ENCODE peak calls at places on chromosomes 11 and 22, in four cellular contexts. I is neuronal stem cell, U is body of pancreas, W is adrenal gland. J is an unnamed sample.

GRCh38 chr11:134139873-134140331 is 71.0 kb downstream of the JAM3 start:
- DNase-seq in I (peak; percentile 38), U (peak; percentile 74), W (peak; percentile 63), J (peak; percentile 73)

GRCh38 chr11:79336740-79337517 is 103.9 kb downstream of the TENM4 start:
- DNase-seq in I (no peak), U (no peak), W (no peak), J (no peak)

GRCh38 chr22:20843501-20843900 is 15.1 kb downstream of the PI4KA start:
- DNase-seq in I (no peak), U (no peak), W (no peak), J (no peak)

GRCh38 chr11:91927448-91927847 is 297.2 kb upstream of the FAT3 start:
- DNase-seq in I (no peak), U (no peak), W (no peak), J (no peak)

GRCh38 chr11:69891421-69892236 is 72.4 kb upstream of the FGF3 start:
- DNase-seq in I (no peak), U (no peak), W (peak; percentile 93), J (peak; percentile 18)

GRCh38 chr11:12381875-12382274 is 4.5 kb downstream of the PARVA start:
- DNase-seq in I (no peak), U (no peak), W (no peak), J (no peak)

GRCh38 chr11:132134322-132134721 is 763.9 kb downstream of the NTM start:
- DNase-seq in I (no peak), U (no peak), W (no peak), J (no peak)

GRCh38 chr11:117807482-117808272 is 10.7 kb upstream of the DSCAML1 start:
- DNase-seq in I (peak; percentile 60), U (peak; percentile 80), W (peak; percentile 61), J (peak; percentile 78)

DNA sequence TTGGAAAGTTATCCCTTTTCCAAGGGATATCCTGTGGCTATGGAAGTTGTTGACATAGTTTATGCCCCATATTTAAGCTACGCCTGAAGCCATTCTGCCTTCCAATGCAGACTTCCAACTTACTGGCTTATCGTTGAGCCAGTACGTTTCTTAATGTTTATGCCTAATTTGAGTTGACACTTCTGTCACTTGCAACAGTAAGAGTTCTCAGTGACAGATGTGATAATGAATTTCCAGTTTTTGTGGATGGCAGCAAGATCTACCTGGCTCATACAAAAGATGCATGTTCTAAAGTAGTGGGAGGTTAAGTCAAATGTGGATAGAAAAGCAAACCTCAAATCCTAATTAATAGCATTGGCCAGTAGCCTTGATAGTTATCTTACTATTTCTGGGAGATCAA is 133.2 kb upstream of the ANO3 start:
- DNase-seq in I (no peak), U (no peak), W (no peak), J (no peak)
- H3K27me3 ChIP-seq in I (no peaks in the 10 kb centered on the region), U (no peaks in the 10 kb centered on the region), W (no peaks in the 10 kb centered on the region), J (no peaks in the 10 kb centered on the region)

GRCh38 chr11:118886681-118887111 is 3.0 kb downstream of the CXCR5 start:
- DNase-seq in I (no peak), U (no peak), W (no peak), J (peak; percentile 12)
- H3K27ac ChIP-seq in I (no peak overlapping the region), U (no peak overlapping the region), W (no peak overlapping the region), J (no peak overlapping the region)

GRCh38 chr22:38750104-38750503 is 5.7 kb downstream of the SUN2 start:
- DNase-seq in I (no peak), U (no peak), W (no peak), J (no peak)

GRCh38 chr22:38751066-38751421 is 4.8 kb downstream of the SUN2 start:
- DNase-seq in I (no peak), U (no peak), W (no peak), J (no peak)

GRCh38 chr22:38750638-38751037 is 5.2 kb downstream of the SUN2 start:
- DNase-seq in I (no peak), U (no peak), W (no peak), J (no peak)

GRCh38 chr22:38753894-38754246 is 1.9 kb downstream of the SUN2 start:
- DNase-seq in I (no peak), U (peak; percentile 64), W (no peak), J (no peak)

DNA sequence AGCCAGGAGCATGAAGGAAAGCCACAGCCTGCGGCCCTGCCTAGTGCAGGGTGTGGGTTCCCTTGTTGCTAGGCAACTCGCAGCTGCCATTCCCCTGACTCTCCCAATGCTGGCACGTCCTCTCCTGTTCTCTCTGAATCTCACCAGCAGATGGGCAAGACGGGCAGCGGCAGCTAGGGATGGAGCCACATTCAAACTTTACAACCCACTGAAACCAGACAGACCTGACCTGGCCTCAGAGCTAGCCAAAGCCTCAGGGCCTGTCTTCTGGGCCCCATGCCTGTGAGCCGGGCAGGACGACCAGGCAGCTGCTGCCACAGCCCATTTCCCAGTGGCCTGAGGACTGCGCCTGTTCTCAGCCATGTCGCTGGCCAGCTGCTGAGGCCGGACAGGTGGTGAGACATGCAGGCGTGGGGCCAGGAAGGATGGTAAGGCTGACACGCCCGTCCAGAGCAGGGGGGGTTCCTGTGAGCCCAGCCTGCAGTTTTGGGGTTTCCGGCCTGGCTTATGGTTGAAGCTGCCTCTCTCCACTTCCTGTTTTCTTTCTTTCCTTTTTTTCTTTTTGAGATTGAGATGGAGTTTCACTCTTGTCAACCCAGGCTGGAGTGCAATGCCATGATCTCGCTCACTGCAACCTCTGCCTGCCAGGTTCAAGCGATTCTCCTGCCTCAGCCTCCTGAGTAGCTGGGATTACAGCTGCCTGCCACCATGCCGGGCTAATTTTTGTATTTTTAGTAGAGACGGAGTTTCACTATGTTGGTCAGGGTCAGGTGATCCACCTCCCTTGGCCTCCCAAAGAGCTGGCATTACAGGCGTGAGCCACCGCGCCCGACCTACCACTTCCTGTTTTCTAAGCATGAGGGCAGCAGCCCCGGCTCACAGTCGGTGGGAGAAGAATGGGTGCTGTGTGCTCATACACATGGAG is 4.1 kb downstream of the SUN2 start:
- DNase-seq in I (no peak), U (peak; percentile 59), W (no peak), J (no peak)
- H3K4me1 ChIP-seq in I (peaks cover 1% of the 10 kb centered on the region), U (peaks cover 45% of the 10 kb centered on the region), W (peaks cover 33% of the 10 kb centered on the region), J (no peaks in the 10 kb centered on the region)

GRCh38 chr22:45462034-45462655 is 40.5 kb upstream of the FBLN1 start:
- DNase-seq in I (no peak), U (no peak), W (no peak), J (no peak)
- H3K27me3 ChIP-seq in I (no peaks in the 10 kb centered on the region), U (no peaks in the 10 kb centered on the region), W (no peaks in the 10 kb centered on the region), J (no peaks in the 10 kb centered on the region)

GRCh38 chr22:37752189-37753061 is 55.3 kb upstream of the GCAT start:
- DNase-seq in I (peak; percentile 30), U (peak; percentile 90), W (peak; percentile 94), J (peak; percentile 99)
- H3K27ac ChIP-seq in I (peak overlapping the region; percentile 47), U (peak overlapping the region; percentile 88), W (peak overlapping the region; percentile 98), J (peak overlapping the region; percentile 99)

GRCh38 chr11:109073032-109073822 is 348.8 kb upstream of the C11orf87 start:
- DNase-seq in I (no peak), U (no peak), W (no peak), J (no peak)
- H3K4me1 ChIP-seq in I (peaks cover 3% of the 10 kb centered on the region), U (peaks cover 6% of the 10 kb centered on the region), W (peaks cover 9% of the 10 kb centered on the region), J (no peaks in the 10 kb centered on the region)

DNA sequence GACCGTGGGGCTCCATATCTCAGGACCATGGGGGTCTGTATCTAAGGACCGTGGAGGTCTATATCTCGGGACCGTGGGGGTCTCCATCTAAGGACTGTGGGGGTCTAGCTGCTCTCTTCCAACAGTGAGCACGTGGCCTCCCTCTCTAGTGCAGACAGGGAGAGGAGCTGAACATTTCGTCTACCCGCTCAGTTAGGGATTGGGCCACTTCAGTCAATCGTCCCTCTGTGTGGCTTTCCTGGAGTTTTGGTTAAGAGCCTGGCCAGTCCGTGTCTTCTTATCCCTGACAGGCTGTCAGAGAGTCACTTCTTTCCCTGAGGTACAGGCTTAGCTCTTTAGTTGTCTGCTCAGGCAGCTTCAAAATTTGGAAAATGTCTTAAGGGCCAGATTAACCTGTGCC is 3.1 kb downstream of the KRTAP5-1 start:
- DNase-seq in I (no peak), U (no peak), W (no peak), J (no peak)
- H3K27me3 ChIP-seq in I (no peaks in the 10 kb centered on the region), U (no peaks in the 10 kb centered on the region), W (peaks cover 15% of the 10 kb centered on the region), J (no peaks in the 10 kb centered on the region)

J was measured in right cardiac atrium.